ENCODE peak calls at places on chromosome 18, in eight cellular contexts. T, D, H, B, O, P, Y and M are unnamed samples.

GRCh38 chr18:49734836-49735235 is 78.5 kb downstream of the ACAA2 start:
- DNase-seq in D (no peak), Y (no peak), O (no peak), B (no peak), T (no peak), P (no peak), H (no peak), M (no peak)

GRCh38 chr18:73752546-73752945 is 395.1 kb downstream of the FBXO15 start:
- DNase-seq in T (no peak), O (no peak), Y (no peak), H (no peak), P (peak), D (no peak), B (no peak), M (no peak)

GRCh38 chr18:34864836-34865497 is 154.9 kb downstream of the DTNA start:
- DNase-seq in P (no peak), T (no peak), O (no peak), B (no peak), H (no peak), Y (no peak), D (no peak), M (no peak)

GRCh38 chr18:6565336-6566081 is 150.8 kb upstream of the L3MBTL4 start:
- DNase-seq in O (no peak), B (no peak), P (no peak), Y (no peak), H (no peak), D (no peak), T (no peak), M (no peak)

GRCh38 chr18:74832381-74832780 is 234.7 kb downstream of the ZNF407 start:
- DNase-seq in H (no peak), T (no peak), P (no peak), B (no peak), D (no peak), Y (no peak), O (no peak), M (no peak)

GRCh38 chr18:45938488-45938935 is 28.6 kb downstream of the EPG5 start:
- DNase-seq in O (no peak), T (no peak), Y (no peak), H (no peak), B (peak), P (no peak), D (no peak), M (no peak)

GRCh38 chr18:31652355-31652754 is 32.0 kb downstream of the B4GALT6 start:
- DNase-seq in B (no peak), P (no peak), O (no peak), Y (no peak), H (no peak), T (no peak), D (no peak), M (no peak)

GRCh38 chr18:34631567-34631966 is 78.5 kb upstream of the DTNA start:
- DNase-seq in D (no peak), H (no peak), O (no peak), B (no peak), T (no peak), P (no peak), Y (no peak), M (no peak)

GRCh38 chr18:80249217-80250093 is 2.1 kb upstream of the PARD6G start:
- DNase-seq in O (no peak), P (peak), T (no peak), D (no peak), Y (no peak), H (no peak), B (no peak), M (peak)

GRCh38 chr18:37575646-37576045 is 10.0 kb upstream of the CELF4 start:
- DNase-seq in O (no peak), D (no peak), H (no peak), T (no peak), P (no peak), B (no peak), Y (no peak), M (no peak)

GRCh38 chr18:48080546-48080945 is 150.1 kb upstream of the SMAD2 start:
- DNase-seq in H (no peak), P (no peak), Y (no peak), O (no peak), B (no peak), D (peak), T (no peak), M (peak)
- TF ChIP-seq POLR2A in H (no peak), P (no peak), Y (no peak), O (no peak), B (no peak), D (no peak), T (no peak), M (no peak)

GRCh38 chr18:47345291-47345690 is 93.8 kb upstream of the SKOR2 start:
- DNase-seq in P (no peak), B (no peak), O (no peak), D (no peak), T (no peak), H (no peak), Y (no peak), M (no peak)

GRCh38 chr18:47345996-47346395 is 94.5 kb upstream of the SKOR2 start:
- DNase-seq in D (no peak), P (no peak), O (no peak), B (no peak), Y (no peak), H (no peak), T (no peak), M (no peak)

GRCh38 chr18:47342566-47342965 is 91.1 kb upstream of the SKOR2 start:
- DNase-seq in B (no peak), D (no peak), O (no peak), P (no peak), H (no peak), Y (no peak), T (no peak), M (no peak)

GRCh38 chr18:47343291-47343690 is 91.8 kb upstream of the SKOR2 start:
- DNase-seq in H (no peak), D (no peak), P (no peak), O (no peak), T (no peak), B (no peak), Y (no peak), M (no peak)
- H3K4me3 ChIP-seq in H (no peak), D (no peak), P (no peak), O (no peak), T (no peak), B (no peak), Y (no peak), M (no peak)

DNA sequence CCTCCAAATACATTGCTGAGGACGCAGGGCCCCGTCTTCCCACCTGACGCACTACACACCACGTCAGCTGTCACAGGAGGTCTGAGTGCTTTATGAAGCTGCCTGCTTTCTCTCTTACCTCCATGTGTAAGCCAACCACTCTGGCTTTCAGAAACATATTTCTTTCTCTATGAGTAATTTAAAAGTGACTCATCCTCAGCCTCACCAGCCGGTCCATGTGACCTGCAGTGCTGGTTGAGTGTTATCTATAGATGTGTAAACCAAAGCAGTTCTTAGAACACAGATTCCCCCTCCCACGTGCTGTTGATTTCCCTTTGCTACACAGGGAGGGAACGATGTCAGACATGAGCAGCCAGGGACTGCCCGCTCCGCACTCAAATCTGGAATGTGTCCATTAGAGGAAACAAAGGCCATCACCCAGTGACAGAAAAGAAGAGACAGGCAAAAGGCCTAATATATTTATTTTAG is 157.8 kb downstream of the BCL2 start:
- DNase-seq in O (peak), D (peak), Y (no peak), B (peak), T (peak), P (peak), H (peak), M (peak)
- TF ChIP-seq POLR2A in O (no peak), D (no peak), Y (no peak), B (peak), T (peak), P (no peak), H (no peak), M (no peak)

GRCh38 chr18:55585586-55586521 is 2.1 kb downstream of the TCF4 start:
- DNase-seq in H (no peak), Y (no peak), O (no peak), T (no peak), D (peak), B (no peak), P (peak), M (no peak)

GRCh38 chr18:55587341-55588000 is 521 bp downstream of the TCF4 start:
- DNase-seq in T (no peak), O (peak), Y (no peak), D (peak), H (no peak), P (peak), B (no peak), M (peak)

GRCh38 chr18:55586841-55587240 is 1.2 kb downstream of the TCF4 start:
- DNase-seq in B (no peak), T (no peak), Y (no peak), O (no peak), D (no peak), H (no peak), P (peak), M (no peak)

GRCh38 chr18:55582325-55582724 is 5.7 kb downstream of the TCF4 start:
- DNase-seq in O (no peak), D (no peak), H (no peak), Y (peak), P (no peak), T (no peak), B (no peak), M (no peak)

DNA sequence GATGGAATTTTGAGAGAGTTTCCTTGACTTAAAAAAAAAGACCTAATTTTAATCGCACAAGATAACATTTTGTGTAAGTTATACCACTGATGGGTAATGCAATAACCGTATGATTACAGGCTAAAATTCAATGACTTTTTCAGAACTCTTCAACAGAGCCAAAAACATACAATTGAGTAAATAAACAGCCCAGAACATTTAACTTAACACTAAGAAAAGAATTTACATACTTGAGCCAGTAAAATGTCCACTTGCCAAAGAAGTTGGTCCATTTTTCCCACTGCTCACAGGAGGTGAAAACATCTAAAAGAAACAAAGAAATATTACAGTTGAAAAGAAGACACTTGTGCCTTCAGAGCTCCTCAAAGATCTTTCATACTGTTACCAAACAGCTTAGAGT is 2.9 kb downstream of the TCF4 start:
- DNase-seq in P (no peak), O (no peak), H (no peak), B (no peak), D (no peak), Y (no peak), T (no peak), M (no peak)
- H3K4me3 ChIP-seq in P (peak), O (no peak), H (peak), B (no peak), D (no peak), Y (no peak), T (no peak), M (no peak)

DNA sequence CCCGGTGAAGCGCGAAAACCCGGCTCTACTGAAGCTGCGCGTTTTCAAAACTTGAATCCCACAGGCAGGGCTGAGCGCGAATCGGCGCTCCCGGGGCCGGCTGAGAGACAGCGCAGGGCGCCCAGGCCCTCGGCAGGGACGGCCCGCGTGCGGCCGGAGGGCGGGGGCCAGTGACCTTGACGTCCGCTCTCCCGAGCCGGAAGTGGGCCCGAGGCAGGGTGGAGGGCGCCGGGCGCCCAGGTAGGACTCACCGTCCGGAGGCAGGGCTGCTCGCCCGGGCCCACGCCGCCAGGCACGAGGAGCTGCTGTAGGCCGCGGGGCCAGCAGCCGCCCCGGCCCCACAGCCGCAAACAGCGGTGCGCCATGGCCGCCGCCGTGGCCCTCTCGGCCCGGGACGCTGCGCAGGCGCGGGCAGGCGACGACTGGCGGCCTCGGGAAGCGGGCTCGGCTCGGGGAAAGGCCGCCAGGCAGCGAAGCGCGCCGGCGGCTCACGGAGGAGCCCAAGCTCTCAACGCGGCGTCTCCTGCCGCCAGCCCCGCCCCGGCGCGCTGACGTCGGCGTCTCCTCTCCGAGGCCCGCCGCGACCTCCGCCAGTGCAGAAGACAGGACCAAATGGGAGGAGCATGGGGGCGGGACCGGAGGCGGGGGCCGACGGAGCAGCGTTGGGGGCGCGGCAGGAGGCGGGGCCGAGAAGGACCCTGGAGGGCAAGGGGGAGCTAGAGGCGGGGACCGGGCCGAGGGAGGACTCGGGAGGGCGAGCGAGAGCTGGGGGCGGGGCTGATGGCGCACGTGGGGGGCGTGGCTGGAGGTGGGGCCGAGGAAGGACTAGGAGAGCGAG is at the start of gene AFG3L2:
- DNase-seq in H (peak), P (peak), B (peak), Y (peak), D (peak), T (peak), O (peak), M (peak)
- TF ChIP-seq POLR2A in H (peak), P (peak), B (peak), Y (peak), D (peak), T (peak), O (peak), M (no peak)

GRCh38 chr18:77098554-77099174 is 33.9 kb downstream of the MBP start:
- DNase-seq in B (no peak), P (no peak), O (no peak), T (no peak), D (no peak), Y (no peak), H (no peak), M (peak)
- H3K4me3 ChIP-seq in B (no peak), P (no peak), O (peak), T (no peak), D (no peak), Y (no peak), H (no peak), M (no peak)

GRCh38 chr18:58657494-58657893 is 13.8 kb upstream of the MALT1 start:
- DNase-seq in D (no peak), O (no peak), B (no peak), H (no peak), Y (no peak), P (no peak), T (no peak), M (no peak)

GRCh38 chr18:58653814-58654509 is 17.3 kb upstream of the MALT1 start:
- DNase-seq in T (no peak), Y (no peak), O (no peak), P (no peak), H (no peak), B (no peak), D (no peak), M (no peak)

GRCh38 chr18:58659691-58660090 is 11.6 kb upstream of the MALT1 start:
- DNase-seq in P (no peak), O (no peak), Y (no peak), D (no peak), H (no peak), T (no peak), B (no peak), M (no peak)

GRCh38 chr18:58654896-58655614 is 16.2 kb upstream of the MALT1 start:
- DNase-seq in P (no peak), B (no peak), H (no peak), O (no peak), Y (no peak), T (no peak), D (no peak), M (no peak)

DNA sequence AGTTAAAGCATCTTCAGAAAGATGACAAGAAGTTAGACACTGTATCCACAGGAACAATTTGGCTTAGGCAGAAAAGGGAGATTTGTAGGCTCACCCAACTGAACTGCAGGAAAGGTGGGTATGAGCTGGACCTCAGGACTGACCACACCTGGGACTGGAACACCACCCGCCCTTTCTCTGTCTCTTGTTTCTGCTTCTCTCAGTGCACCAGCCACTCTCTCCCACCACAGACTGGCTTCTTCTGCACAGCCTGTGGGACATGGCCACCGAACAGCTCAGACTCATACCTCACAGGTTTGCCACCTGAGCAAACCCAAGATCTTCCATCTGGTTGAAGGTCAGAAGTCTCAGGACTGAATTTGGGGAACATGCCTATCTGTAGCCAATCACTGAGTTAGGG is 14.2 kb upstream of the MALT1 start:
- DNase-seq in B (no peak), T (no peak), O (no peak), D (no peak), Y (no peak), P (no peak), H (no peak), M (no peak)
- TF ChIP-seq POLR2A in B (no peak), T (no peak), O (no peak), D (no peak), Y (no peak), P (no peak), H (no peak), M (no peak)